ENCODE peak calls at places on chromosomes 4 and X, in five cellular contexts. One of them, this sample, is unnamed.
A peak's percentile ranks its signal among the peaks of the same experiment; 100 is the strongest.

GRCh38 chrX:11465648-11466411 is 172.6 kb downstream of the AMELX start:
- DNase-seq in H9: no peak
- DNase-seq in stomach: no peak
- DNase-seq in activated naive CD8-positive, alpha-beta T cell treated with anti-CD3 and anti-CD28 coated beads, Interleukin-2, amount 50 U/mL, for 24 hours: no peak
- DNase-seq in OCI-LY7: no peak
- DNase-seq in this sample: no peak

GRCh38 chr4:152352645-152353116 is 183.2 kb downstream of the FBXW7 start:
- DNase-seq in activated naive CD8-positive, alpha-beta T cell treated with anti-CD3 and anti-CD28 coated beads, Interleukin-2, amount 50 U/mL, for 24 hours: peak; percentile 5
- DNase-seq in stomach: no peak
- DNase-seq in OCI-LY7: peak; percentile 8
- DNase-seq in H9: peak; percentile 33
- DNase-seq in this sample: peak; percentile 87

GRCh38 chr4:154741877-154742851 is 1.6 kb upstream of the LRAT start:
- DNase-seq in activated naive CD8-positive, alpha-beta T cell treated with anti-CD3 and anti-CD28 coated beads, Interleukin-2, amount 50 U/mL, for 24 hours: peak; percentile 2
- DNase-seq in stomach: no peak
- DNase-seq in OCI-LY7: no peak
- DNase-seq in H9: peak; percentile 88
- DNase-seq in this sample: no peak

GRCh38 chr4:76723373-76723772 is 174.6 kb downstream of the SOWAHB start:
- DNase-seq in H9: no peak
- DNase-seq in activated naive CD8-positive, alpha-beta T cell treated with anti-CD3 and anti-CD28 coated beads, Interleukin-2, amount 50 U/mL, for 24 hours: no peak
- DNase-seq in stomach: no peak
- DNase-seq in OCI-LY7: no peak
- DNase-seq in this sample: no peak

GRCh38 chr4:7817877-7818675 is 121.6 kb downstream of the AFAP1 start:
- DNase-seq in OCI-LY7: no peak
- DNase-seq in H9: no peak
- DNase-seq in activated naive CD8-positive, alpha-beta T cell treated with anti-CD3 and anti-CD28 coated beads, Interleukin-2, amount 50 U/mL, for 24 hours: no peak
- DNase-seq in stomach: no peak
- DNase-seq in this sample: no peak

GRCh38 chr4:39047691-39048090 is 14.3 kb upstream of the KLHL5 start:
- DNase-seq in OCI-LY7: no peak
- DNase-seq in H9: no peak
- DNase-seq in activated naive CD8-positive, alpha-beta T cell treated with anti-CD3 and anti-CD28 coated beads, Interleukin-2, amount 50 U/mL, for 24 hours: no peak
- DNase-seq in stomach: no peak
- DNase-seq in this sample: no peak

GRCh38 chr4:86944964-86945781 is 10.4 kb downstream of the AFF1 start:
- DNase-seq in activated naive CD8-positive, alpha-beta T cell treated with anti-CD3 and anti-CD28 coated beads, Interleukin-2, amount 50 U/mL, for 24 hours: no peak
- DNase-seq in H9: no peak
- DNase-seq in OCI-LY7: no peak
- DNase-seq in stomach: no peak
- DNase-seq in this sample: no peak

GRCh38 chr4:81512945-81513584 is 41.4 kb upstream of the RASGEF1B start:
- DNase-seq in OCI-LY7: peak; percentile 13
- DNase-seq in activated naive CD8-positive, alpha-beta T cell treated with anti-CD3 and anti-CD28 coated beads, Interleukin-2, amount 50 U/mL, for 24 hours: no peak
- DNase-seq in H9: no peak
- DNase-seq in stomach: no peak
- DNase-seq in this sample: no peak

GRCh38 chr4:41384992-41385391 is 128.3 kb downstream of the UCHL1 start:
- DNase-seq in OCI-LY7: no peak
- DNase-seq in stomach: peak; percentile 86
- DNase-seq in activated naive CD8-positive, alpha-beta T cell treated with anti-CD3 and anti-CD28 coated beads, Interleukin-2, amount 50 U/mL, for 24 hours: no peak
- DNase-seq in H9: no peak
- DNase-seq in this sample: no peak

This sample was measured in AG04450.